ENCODE peak calls at places on chromosomes 4 and X, in four cellular contexts. G, L, H and D are unnamed samples.

GRCh38 chrX:13697440-13697839 is 8.5 kb downstream of the RAB9A start:
- DNase-seq in G (no peak), L (no peak), H (no peak), D (no peak)

GRCh38 chr4:128516568-128516967 is 229.0 kb upstream of the PGRMC2 start:
- DNase-seq in G (no peak), L (no peak), H (no peak), D (no peak)

GRCh38 chr4:23878235-23878861 is 11.5 kb downstream of the PPARGC1A start:
- DNase-seq in G (no peak), L (no peak), H (no peak), D (no peak)

GRCh38 chrX:101407167-101407747 is 468 bp downstream of the GLA start:
- DNase-seq in G (no peak), L (no peak), H (no peak), D (no peak)

GRCh38 chr4:27088491-27088890 is 227.8 kb downstream of the STIM2 start:
- DNase-seq in G (no peak), L (no peak), H (no peak), D (no peak)

GRCh38 chr4:112213091-112213490 is 18.5 kb upstream of the AP1AR start:
- DNase-seq in G (no peak), L (no peak), H (no peak), D (no peak)

GRCh38 chrX:8189096-8189830 is 18.2 kb upstream of the VCX2 start:
- DNase-seq in G (no peak), L (no peak), H (no peak), D (no peak)

GRCh38 chr4:164301430-164301829 is 452.5 kb upstream of the SMIM31 start:
- DNase-seq in G (no peak), L (no peak), H (no peak), D (no peak)

GRCh38 chrX:114626323-114626722 is 42.4 kb downstream of the HTR2C start:
- DNase-seq in G (no peak), L (no peak), H (peak; percentile 2), D (no peak)

GRCh38 chrX:79081895-79082512 is 62.5 kb upstream of the GPR174 start:
- DNase-seq in G (no peak), L (no peak), H (peak; percentile 1), D (no peak)

GRCh38 chr4:121594796-121595526 is 101.8 kb downstream of the ANXA5 start:
- DNase-seq in G (peak; percentile 10), L (no peak), H (no peak), D (no peak)

GRCh38 chrX:13506574-13506973 is 62.8 kb upstream of the EGFL6 start:
- DNase-seq in G (no peak), L (peak; percentile 45), H (peak; percentile 21), D (no peak)

GRCh38 chr4:108794136-108794535 is 31.3 kb upstream of the ETNPPL start:
- DNase-seq in G (no peak), L (no peak), H (no peak), D (no peak)

GRCh38 chr4:6782147-6782845 is at the start of gene KIAA0232:
- DNase-seq in G (peak; percentile 93), L (peak; percentile 92), H (peak; percentile 91), D (peak; percentile 81)

GRCh38 chr4:8940792-8941491 is 69.3 kb upstream of the HMX1 start:
- DNase-seq in G (no peak), L (no peak), H (peak; percentile 18), D (no peak)

GRCh38 chr4:75950416-75950815 is 9.6 kb upstream of the NAAA start:
- DNase-seq in G (no peak), L (no peak), H (no peak), D (no peak)

GRCh38 chr4:83082777-83083176 is 31.8 kb downstream of the PLAC8 start:
- DNase-seq in G (no peak), L (no peak), H (no peak), D (no peak)

GRCh38 chr4:82744284-82744963 is 54.2 kb downstream of the SCD5 start:
- DNase-seq in G (peak; percentile 15), L (no peak), H (peak; percentile 96), D (no peak)

GRCh38 chr4:139557506-139558110 is 1.6 kb upstream of the SETD7 start:
- DNase-seq in G (no peak), L (no peak), H (no peak), D (no peak)

GRCh38 chrX:20521245-20521644 is 254.5 kb upstream of the RPS6KA3 start:
- DNase-seq in G (no peak), L (no peak), H (no peak), D (no peak)

GRCh38 chrX:150649096-150649870 is 43.9 kb upstream of the MTMR1 start:
- DNase-seq in G (no peak), L (peak; percentile 37), H (peak; percentile 6), D (no peak)

GRCh38 chr4:24664956-24665355 is 80.6 kb upstream of the DHX15 start:
- DNase-seq in G (no peak), L (no peak), H (no peak), D (no peak)

GRCh38 chrX:129678881-129679195 is 24.1 kb upstream of the APLN start:
- DNase-seq in G (no peak), L (no peak), H (no peak), D (no peak)

GRCh38 chr4:3869661-3870566 is 103.7 kb downstream of the ADRA2C start:
- DNase-seq in G (no peak), L (no peak), H (no peak), D (peak; percentile 4)

GRCh38 chrX:135331525-135331924 is 22.2 kb downstream of the ETDC start:
- DNase-seq in G (no peak), L (no peak), H (no peak), D (no peak)

GRCh38 chrX:44946771-44947170 is 73.8 kb downstream of the KDM6A start:
- DNase-seq in G (no peak), L (no peak), H (no peak), D (no peak)

GRCh38 chr4:76758290-76758882 is 139.6 kb downstream of the SOWAHB start:
- DNase-seq in G (no peak), L (no peak), H (peak; percentile 27), D (no peak)

GRCh38 chr4:74675673-74676279 is 118.5 kb downstream of the BTC start:
- DNase-seq in G (peak; percentile 19), L (no peak), H (no peak), D (no peak)

GRCh38 chrX:24464836-24465523 is at the start of gene PDK3:
- DNase-seq in G (peak; percentile 78), L (peak; percentile 89), H (peak; percentile 88), D (peak; percentile 59)
- TF ChIP-seq POLR2A in G (peak; percentile 92), L (peak; percentile 68), H (no peak), D (peak; percentile 58)

DNA sequence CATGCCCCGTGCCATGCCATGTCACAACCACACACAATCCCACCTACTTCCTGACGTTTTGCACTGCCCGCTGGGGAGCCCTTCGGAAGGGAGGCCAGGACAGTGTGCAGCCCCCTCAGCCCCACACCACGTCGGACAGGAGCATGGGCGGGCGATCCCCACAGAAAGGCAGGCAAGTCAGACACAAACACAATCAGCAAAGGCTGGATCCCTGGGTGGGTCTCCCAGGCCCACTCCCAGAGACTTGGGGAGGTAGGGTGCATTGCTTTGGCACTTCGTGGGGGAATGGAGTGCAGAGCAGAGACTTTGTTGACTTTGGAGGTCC is 14.1 kb downstream of the LETM1 start:
- DNase-seq in G (no peak), L (no peak), H (no peak), D (no peak)
- H3K36me3 ChIP-seq in G (no peaks in the 10 kb centered on the region), L (no peaks in the 10 kb centered on the region), H (peaks cover 25% of the 10 kb centered on the region), D (peaks cover 59% of the 10 kb centered on the region)

DNA sequence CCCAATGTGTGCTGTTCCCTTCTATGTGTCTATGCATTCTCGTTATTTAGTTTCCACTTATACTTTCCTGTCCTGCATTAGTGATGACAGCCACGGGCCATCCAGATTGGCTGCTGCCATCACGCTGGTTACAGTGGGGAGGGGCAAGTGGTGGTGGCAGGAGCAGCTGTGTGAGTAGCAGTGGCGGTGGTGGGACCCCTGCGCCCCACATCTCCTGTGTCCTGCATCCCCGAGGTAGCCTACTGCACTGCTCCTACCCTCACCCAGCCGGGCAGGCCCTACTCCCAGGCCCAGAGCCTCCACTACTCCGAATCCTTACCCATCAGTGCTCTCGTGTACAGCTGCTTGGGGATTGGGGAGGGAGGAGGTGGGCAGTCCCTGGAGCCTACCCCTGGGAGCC is 798.7 kb upstream of the AGA start:
- DNase-seq in G (no peak), L (no peak), H (no peak), D (no peak)
- TF ChIP-seq CTCF in G (no peak), L (no peak), H (no peak), D (no peak)

GRCh38 chr4:165343353-165344191 is 16.1 kb downstream of the MSMO1 start:
- DNase-seq in G (no peak), L (no peak), H (peak; percentile 18), D (no peak)
- TF ChIP-seq POLR2A in G (no peak), L (no peak), H (no peak), D (no peak)

GRCh38 chr4:22670953-22671352 is 21.8 kb upstream of the GBA3 start:
- DNase-seq in G (no peak), L (no peak), H (no peak), D (no peak)
- H3K36me3 ChIP-seq in G (no peaks in the 10 kb centered on the region), L (no peaks in the 10 kb centered on the region), H (no peaks in the 10 kb centered on the region), D (no peaks in the 10 kb centered on the region)